ENCODE peak calls at places on chromosome 18, in seven cellular contexts. R, O, L, B, C, Q and A are unnamed samples.

GRCh38 chr18:58316943-58317342 is 272.9 kb downstream of the NEDD4L start:
- DNase-seq in Q (no peak), C (no peak), L (no peak), O (no peak), R (no peak), B (no peak), A (no peak)

GRCh38 chr18:70513502-70514171 is 224.8 kb downstream of the SOCS6 start:
- DNase-seq in R (no peak), C (no peak), B (no peak), L (no peak), Q (no peak), O (no peak), A (no peak)

GRCh38 chr18:74529811-74530583 is 4.3 kb upstream of the CNDP1 start:
- DNase-seq in O (no peak), Q (no peak), B (no peak), R (no peak), C (peak), L (no peak), A (no peak)

GRCh38 chr18:32769242-32770180 is 3.3 kb downstream of the KLHL14 start:
- DNase-seq in O (no peak), Q (peak), R (no peak), L (no peak), C (peak), B (no peak), A (no peak)

GRCh38 chr18:69128978-69129377 is 271.7 kb upstream of the DOK6 start:
- DNase-seq in R (no peak), O (no peak), Q (no peak), B (no peak), L (no peak), C (no peak), A (no peak)

GRCh38 chr18:23259701-23260661 is 124.7 kb downstream of the CABLES1 start:
- DNase-seq in O (no peak), Q (peak), C (peak), B (no peak), R (no peak), L (peak), A (peak)

GRCh38 chr18:58338961-58339722 is 289.7 kb downstream of the ALPK2 start:
- DNase-seq in L (peak), R (no peak), C (no peak), O (no peak), B (no peak), Q (no peak), A (no peak)

GRCh38 chr18:35559867-35560266 is 21.7 kb upstream of the GALNT1 start:
- DNase-seq in Q (no peak), C (no peak), O (no peak), L (no peak), B (no peak), R (no peak), A (no peak)

GRCh38 chr18:67385455-67385854 is 131.1 kb downstream of the DSEL start:
- DNase-seq in Q (no peak), B (no peak), R (no peak), L (no peak), C (no peak), O (no peak), A (no peak)

GRCh38 chr18:8081872-8082553 is 514.9 kb downstream of the PTPRM start:
- DNase-seq in O (no peak), L (no peak), C (no peak), B (no peak), R (no peak), Q (no peak), A (no peak)

GRCh38 chr18:5542393-5543035 is 1.3 kb downstream of the EPB41L3 start:
- DNase-seq in Q (no peak), L (peak), O (no peak), B (no peak), R (no peak), C (peak), A (no peak)

GRCh38 chr18:49476664-49477411 is 10.2 kb downstream of the C18orf32 start:
- DNase-seq in R (no peak), B (no peak), Q (no peak), O (no peak), C (no peak), L (peak), A (no peak)

GRCh38 chr18:47754311-47755101 is 176.0 kb downstream of the SMAD2 start:
- DNase-seq in R (peak), Q (peak), O (peak), L (peak), B (no peak), C (no peak), A (no peak)

GRCh38 chr18:62018034-62018760 is 125.4 kb upstream of the RNF152 start:
- DNase-seq in C (peak), B (no peak), Q (no peak), L (peak), O (no peak), R (no peak), A (no peak)

GRCh38 chr18:56789004-56789888 is 138.1 kb downstream of the WDR7 start:
- DNase-seq in Q (no peak), L (peak), B (no peak), C (no peak), O (peak), R (peak), A (no peak)

GRCh38 chr18:55384551-55385275 is 203.3 kb downstream of the TCF4 start:
- DNase-seq in B (no peak), L (peak), C (no peak), O (no peak), Q (peak), R (peak), A (no peak)

GRCh38 chr18:31386683-31387082 is 10.1 kb downstream of the DSG4 start:
- DNase-seq in L (no peak), Q (no peak), R (no peak), O (no peak), B (no peak), C (no peak), A (no peak)

GRCh38 chr18:58862851-58863538 is 1.7 kb upstream of the ZNF532 start:
- DNase-seq in Q (peak), B (no peak), R (no peak), L (peak), O (peak), C (no peak), A (no peak)

GRCh38 chr18:45636110-45636509 is 20.8 kb downstream of the SLC14A2 start:
- DNase-seq in L (peak), Q (no peak), O (no peak), B (no peak), R (no peak), C (no peak), A (no peak)
- H3K27ac ChIP-seq in L (no peak), Q (no peak), O (no peak), B (no peak), R (no peak), C (no peak), A (no peak)

GRCh38 chr18:10579079-10579867 is 53.4 kb downstream of the NAPG start:
- DNase-seq in Q (no peak), B (no peak), R (no peak), O (no peak), L (no peak), C (no peak), A (no peak)
- H3K27ac ChIP-seq in Q (no peak), B (no peak), R (no peak), O (no peak), L (no peak), C (no peak), A (no peak)

DNA sequence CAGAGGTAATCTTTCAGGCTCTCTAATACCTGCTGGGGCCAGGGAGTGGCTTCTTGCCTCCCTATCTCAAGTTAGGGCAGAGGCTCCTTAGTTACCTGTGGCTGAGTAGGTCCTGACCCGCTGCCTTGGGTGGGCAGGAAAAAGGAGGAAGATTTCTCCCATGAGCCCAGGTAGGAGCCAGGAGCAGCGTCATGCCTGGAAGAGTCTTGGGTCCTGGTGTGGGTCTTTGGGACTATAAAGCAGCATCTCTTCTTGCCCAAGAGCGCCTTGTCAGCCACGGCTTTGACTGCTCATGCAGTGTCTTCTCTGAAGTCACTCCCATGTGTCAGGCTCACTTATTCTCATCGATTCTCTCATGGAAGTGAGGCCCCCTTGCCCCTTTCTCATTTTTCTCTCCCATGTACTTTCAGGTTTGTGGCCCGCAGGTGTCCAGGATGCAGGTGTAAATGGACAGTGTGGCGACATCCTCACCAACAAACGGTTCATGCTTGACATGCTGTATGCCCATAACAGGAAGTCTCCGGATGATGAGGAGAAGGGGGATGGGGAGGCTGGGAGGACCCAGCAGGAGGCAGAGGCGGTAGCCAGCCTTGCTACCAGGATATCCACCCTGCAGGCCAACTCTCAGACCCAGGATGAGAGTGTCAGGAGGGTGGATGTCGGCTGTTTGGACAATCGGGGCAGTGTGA is 111.2 kb downstream of the TPGS2 start:
- DNase-seq in Q (no peak), R (no peak), O (no peak), C (no peak), L (no peak), B (no peak), A (no peak)
- H3K27ac ChIP-seq in Q (no peak), R (no peak), O (no peak), C (no peak), L (no peak), B (no peak), A (no peak)

GRCh38 chr18:26777316-26778053 is 88.0 kb downstream of the AQP4 start:
- DNase-seq in O (no peak), C (no peak), B (no peak), R (peak), L (no peak), Q (no peak), A (no peak)

GRCh38 chr18:26780520-26781325 is 84.8 kb downstream of the AQP4 start:
- DNase-seq in B (no peak), Q (no peak), O (no peak), L (no peak), R (no peak), C (no peak), A (no peak)

GRCh38 chr18:26772691-26773090 is 92.8 kb downstream of the AQP4 start:
- DNase-seq in C (no peak), R (no peak), Q (no peak), L (no peak), O (no peak), B (no peak), A (no peak)

DNA sequence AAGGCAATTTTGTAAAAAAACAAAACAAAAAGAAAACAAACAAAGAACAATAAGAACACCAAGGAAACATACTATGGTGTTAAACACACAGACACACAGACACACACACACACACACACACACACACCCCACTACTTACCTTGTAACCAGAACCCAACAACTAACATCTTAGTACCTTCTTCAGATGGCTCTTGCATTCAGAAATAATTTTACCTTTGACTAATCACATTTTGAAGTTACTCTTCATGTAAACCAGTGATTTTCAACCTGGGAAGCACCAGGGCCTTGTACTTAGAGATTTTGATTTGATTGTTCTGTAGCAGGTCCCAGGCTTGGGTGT is 87.5 kb downstream of the AQP4 start:
- DNase-seq in R (no peak), Q (no peak), L (no peak), C (no peak), O (no peak), B (no peak), A (no peak)
- H3K27ac ChIP-seq in R (no peak), Q (no peak), L (no peak), C (no peak), O (no peak), B (no peak), A (no peak)